ENCODE peak calls at places on chromosomes 6 and 20, in eight cellular contexts. One of them, this sample, is unnamed.

GRCh38 chr6:138517635-138518034 is 18.3 kb upstream of the NHSL1 start:
- DNase-seq in AG04450: no peak
- DNase-seq in CD4-positive, alpha-beta T cell: peak
- DNase-seq in pancreas: no peak
- DNase-seq in WTC11: peak
- DNase-seq in NB4: peak
- DNase-seq in PC-3: peak
- DNase-seq in progenitor cell of endocrine pancreas: no peak
- DNase-seq in this sample: peak

GRCh38 chr6:34658605-34659218 is 37.9 kb downstream of the ILRUN start:
- DNase-seq in WTC11: no peak
- DNase-seq in PC-3: no peak
- DNase-seq in progenitor cell of endocrine pancreas: no peak
- DNase-seq in AG04450: no peak
- DNase-seq in NB4: no peak
- DNase-seq in pancreas: no peak
- DNase-seq in CD4-positive, alpha-beta T cell: no peak
- DNase-seq in this sample: no peak

GRCh38 chr20:63178445-63178818 is 37.5 kb downstream of the YTHDF1 start:
- DNase-seq in PC-3: no peak
- DNase-seq in progenitor cell of endocrine pancreas: no peak
- DNase-seq in pancreas: peak
- DNase-seq in NB4: no peak
- DNase-seq in AG04450: no peak
- DNase-seq in CD4-positive, alpha-beta T cell: no peak
- DNase-seq in WTC11: peak
- DNase-seq in this sample: no peak

GRCh38 chr6:21070620-21071019 is 522.9 kb upstream of the SOX4 start:
- DNase-seq in PC-3: no peak
- DNase-seq in AG04450: no peak
- DNase-seq in CD4-positive, alpha-beta T cell: no peak
- DNase-seq in pancreas: no peak
- DNase-seq in WTC11: no peak
- DNase-seq in progenitor cell of endocrine pancreas: no peak
- DNase-seq in NB4: no peak
- DNase-seq in this sample: no peak

GRCh38 chr6:129446272-129446851 is 263.6 kb downstream of the ARHGAP18 start:
- DNase-seq in WTC11: no peak
- DNase-seq in pancreas: no peak
- DNase-seq in NB4: no peak
- DNase-seq in AG04450: no peak
- DNase-seq in CD4-positive, alpha-beta T cell: no peak
- DNase-seq in PC-3: no peak
- DNase-seq in progenitor cell of endocrine pancreas: no peak
- DNase-seq in this sample: no peak

GRCh38 chr20:10877345-10877744 is 203.5 kb upstream of the JAG1 start:
- DNase-seq in WTC11: no peak
- DNase-seq in NB4: no peak
- DNase-seq in CD4-positive, alpha-beta T cell: no peak
- DNase-seq in progenitor cell of endocrine pancreas: no peak
- DNase-seq in AG04450: no peak
- DNase-seq in PC-3: no peak
- DNase-seq in pancreas: no peak
- DNase-seq in this sample: no peak

GRCh38 chr6:5287205-5287965 is 26.1 kb downstream of the FARS2 start:
- DNase-seq in WTC11: no peak
- DNase-seq in pancreas: no peak
- DNase-seq in progenitor cell of endocrine pancreas: no peak
- DNase-seq in AG04450: peak
- DNase-seq in PC-3: peak
- DNase-seq in NB4: peak
- DNase-seq in CD4-positive, alpha-beta T cell: no peak
- DNase-seq in this sample: no peak

GRCh38 chr6:101110814-101111213 is 229.7 kb upstream of the ASCC3 start:
- DNase-seq in PC-3: no peak
- DNase-seq in progenitor cell of endocrine pancreas: no peak
- DNase-seq in WTC11: no peak
- DNase-seq in CD4-positive, alpha-beta T cell: no peak
- DNase-seq in pancreas: no peak
- DNase-seq in NB4: no peak
- DNase-seq in AG04450: no peak
- DNase-seq in this sample: no peak

GRCh38 chr6:169852504-169853195 is 101.2 kb downstream of the ERMARD start:
- DNase-seq in pancreas: no peak
- DNase-seq in PC-3: no peak
- DNase-seq in NB4: peak
- DNase-seq in AG04450: no peak
- DNase-seq in WTC11: no peak
- DNase-seq in progenitor cell of endocrine pancreas: no peak
- DNase-seq in CD4-positive, alpha-beta T cell: no peak
- DNase-seq in this sample: peak

GRCh38 chr6:88359530-88360202 is 193.5 kb upstream of the CNR1 start:
- DNase-seq in PC-3: no peak
- DNase-seq in WTC11: no peak
- DNase-seq in AG04450: no peak
- DNase-seq in pancreas: no peak
- DNase-seq in CD4-positive, alpha-beta T cell: no peak
- DNase-seq in progenitor cell of endocrine pancreas: no peak
- DNase-seq in NB4: peak
- DNase-seq in this sample: no peak

GRCh38 chr20:35619196-35620095 is 3.8 kb downstream of the SPAG4 start:
- DNase-seq in PC-3: peak
- DNase-seq in progenitor cell of endocrine pancreas: peak
- DNase-seq in pancreas: peak
- DNase-seq in WTC11: peak
- DNase-seq in NB4: peak
- DNase-seq in CD4-positive, alpha-beta T cell: peak
- DNase-seq in AG04450: peak
- DNase-seq in this sample: no peak

GRCh38 chr6:15036690-15037245 is 209.1 kb upstream of the JARID2 start:
- DNase-seq in AG04450: no peak
- DNase-seq in PC-3: no peak
- DNase-seq in WTC11: peak
- DNase-seq in progenitor cell of endocrine pancreas: no peak
- DNase-seq in NB4: no peak
- DNase-seq in pancreas: peak
- DNase-seq in CD4-positive, alpha-beta T cell: no peak
- DNase-seq in this sample: no peak

GRCh38 chr6:108362455-108362854 is 67.6 kb downstream of the AFG1L start:
- DNase-seq in PC-3: no peak
- DNase-seq in progenitor cell of endocrine pancreas: no peak
- DNase-seq in WTC11: no peak
- DNase-seq in CD4-positive, alpha-beta T cell: no peak
- DNase-seq in NB4: peak
- DNase-seq in pancreas: no peak
- DNase-seq in AG04450: no peak
- DNase-seq in this sample: no peak

GRCh38 chr20:15375836-15376235 is 1038.4 kb upstream of the FLRT3 start:
- DNase-seq in PC-3: no peak
- DNase-seq in progenitor cell of endocrine pancreas: no peak
- DNase-seq in pancreas: no peak
- DNase-seq in NB4: no peak
- DNase-seq in CD4-positive, alpha-beta T cell: no peak
- DNase-seq in WTC11: no peak
- DNase-seq in AG04450: no peak
- DNase-seq in this sample: no peak

GRCh38 chr20:62918830-62919229 is 7.5 kb downstream of the DIDO1 start:
- DNase-seq in progenitor cell of endocrine pancreas: no peak
- DNase-seq in AG04450: no peak
- DNase-seq in PC-3: no peak
- DNase-seq in pancreas: no peak
- DNase-seq in NB4: no peak
- DNase-seq in CD4-positive, alpha-beta T cell: no peak
- DNase-seq in WTC11: peak
- DNase-seq in this sample: no peak

GRCh38 chr20:25136643-25137559 is 55.0 kb upstream of the VSX1 start:
- DNase-seq in NB4: no peak
- DNase-seq in AG04450: peak
- DNase-seq in progenitor cell of endocrine pancreas: no peak
- DNase-seq in WTC11: no peak
- DNase-seq in PC-3: peak
- DNase-seq in CD4-positive, alpha-beta T cell: no peak
- DNase-seq in pancreas: no peak
- DNase-seq in this sample: no peak

GRCh38 chr6:150667977-150668716 is 68.5 kb downstream of the PLEKHG1 start:
- DNase-seq in pancreas: peak
- DNase-seq in WTC11: no peak
- DNase-seq in AG04450: peak
- DNase-seq in CD4-positive, alpha-beta T cell: no peak
- DNase-seq in PC-3: peak
- DNase-seq in NB4: no peak
- DNase-seq in progenitor cell of endocrine pancreas: peak
- DNase-seq in this sample: no peak

GRCh38 chr6:11232177-11232967 is at the start of gene NEDD9:
- DNase-seq in pancreas: peak
- DNase-seq in NB4: peak
- DNase-seq in CD4-positive, alpha-beta T cell: peak
- DNase-seq in PC-3: peak
- DNase-seq in progenitor cell of endocrine pancreas: peak
- DNase-seq in WTC11: peak
- DNase-seq in AG04450: peak
- DNase-seq in this sample: peak
- TF ChIP-seq CTCF in pancreas: no peak
- TF ChIP-seq CTCF in NB4: no peak
- TF ChIP-seq CTCF in CD4-positive, alpha-beta T cell: no peak
- TF ChIP-seq CTCF in PC-3: no peak
- TF ChIP-seq CTCF in progenitor cell of endocrine pancreas: no peak
- TF ChIP-seq CTCF in WTC11: no peak
- TF ChIP-seq CTCF in AG04450: no peak
- TF ChIP-seq CTCF in this sample: no peak

GRCh38 chr6:3162565-3163247 is 5.4 kb upstream of the TUBB2A start:
- DNase-seq in pancreas: peak
- DNase-seq in AG04450: no peak
- DNase-seq in PC-3: peak
- DNase-seq in progenitor cell of endocrine pancreas: peak
- DNase-seq in WTC11: peak
- DNase-seq in CD4-positive, alpha-beta T cell: peak
- DNase-seq in NB4: peak
- DNase-seq in this sample: peak
- TF ChIP-seq CTCF in pancreas: no peak
- TF ChIP-seq CTCF in AG04450: peak
- TF ChIP-seq CTCF in PC-3: no peak
- TF ChIP-seq CTCF in progenitor cell of endocrine pancreas: peak
- TF ChIP-seq CTCF in WTC11: no peak
- TF ChIP-seq CTCF in CD4-positive, alpha-beta T cell: no peak
- TF ChIP-seq CTCF in NB4: no peak
- TF ChIP-seq CTCF in this sample: no peak

GRCh38 chr20:21113697-21114096 is 7.5 kb upstream of the LINC00237 start:
- DNase-seq in progenitor cell of endocrine pancreas: no peak
- DNase-seq in NB4: no peak
- DNase-seq in AG04450: no peak
- DNase-seq in WTC11: no peak
- DNase-seq in CD4-positive, alpha-beta T cell: no peak
- DNase-seq in PC-3: no peak
- DNase-seq in pancreas: no peak
- DNase-seq in this sample: no peak
- TF ChIP-seq CTCF in progenitor cell of endocrine pancreas: no peak
- TF ChIP-seq CTCF in NB4: no peak
- TF ChIP-seq CTCF in AG04450: no peak
- TF ChIP-seq CTCF in WTC11: no peak
- TF ChIP-seq CTCF in CD4-positive, alpha-beta T cell: no peak
- TF ChIP-seq CTCF in PC-3: no peak
- TF ChIP-seq CTCF in pancreas: no peak
- TF ChIP-seq CTCF in this sample: no peak

DNA sequence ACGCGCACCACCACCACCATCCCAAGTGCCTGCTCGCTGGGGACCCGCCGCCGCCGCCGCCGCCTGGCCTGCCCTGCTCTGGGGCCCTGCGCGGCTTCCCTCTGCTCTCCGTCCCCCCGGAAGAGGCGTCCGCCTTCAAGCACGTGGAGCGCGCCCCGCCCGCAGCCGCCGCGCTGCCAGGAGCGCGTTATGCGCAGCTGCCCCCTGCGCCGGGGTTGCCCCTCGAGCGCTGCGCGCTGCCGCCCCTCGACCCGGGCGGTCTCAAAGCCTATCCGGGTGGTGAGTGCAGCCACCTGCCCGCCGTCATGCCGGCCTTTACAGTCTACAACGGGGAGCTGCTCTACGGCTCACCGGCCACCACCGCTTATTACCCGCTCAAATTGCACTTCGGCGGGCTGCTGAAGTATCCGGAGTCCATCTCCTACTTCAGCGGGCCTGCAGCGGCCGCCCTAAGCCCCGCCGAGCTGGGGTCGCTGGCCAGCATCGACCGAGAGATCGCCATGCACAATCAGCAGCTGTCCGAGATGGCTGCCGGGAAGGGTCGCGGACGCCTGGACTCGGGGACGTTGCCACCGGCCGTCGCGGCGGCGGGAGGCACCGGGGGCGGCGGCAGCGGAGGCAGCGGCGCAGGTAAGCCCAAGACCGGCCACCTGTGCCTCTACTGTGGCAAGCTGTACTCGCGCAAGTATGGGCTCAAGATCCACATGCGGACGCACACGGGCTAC is 7.2 kb downstream of the PRDM13 start:
- DNase-seq in WTC11: peak
- DNase-seq in AG04450: no peak
- DNase-seq in PC-3: no peak
- DNase-seq in pancreas: peak
- DNase-seq in NB4: peak
- DNase-seq in CD4-positive, alpha-beta T cell: no peak
- DNase-seq in progenitor cell of endocrine pancreas: no peak
- DNase-seq in this sample: no peak
- TF ChIP-seq CTCF in WTC11: no peak
- TF ChIP-seq CTCF in AG04450: no peak
- TF ChIP-seq CTCF in PC-3: no peak
- TF ChIP-seq CTCF in pancreas: no peak
- TF ChIP-seq CTCF in NB4: no peak
- TF ChIP-seq CTCF in CD4-positive, alpha-beta T cell: no peak
- TF ChIP-seq CTCF in progenitor cell of endocrine pancreas: no peak
- TF ChIP-seq CTCF in this sample: peak

GRCh38 chr6:124795879-124796838 is 166.1 kb upstream of the RNF217 start:
- DNase-seq in pancreas: no peak
- DNase-seq in WTC11: peak
- DNase-seq in CD4-positive, alpha-beta T cell: no peak
- DNase-seq in progenitor cell of endocrine pancreas: peak
- DNase-seq in NB4: peak
- DNase-seq in AG04450: no peak
- DNase-seq in PC-3: peak
- DNase-seq in this sample: no peak
- TF ChIP-seq CTCF in pancreas: no peak
- TF ChIP-seq CTCF in WTC11: peak
- TF ChIP-seq CTCF in CD4-positive, alpha-beta T cell: no peak
- TF ChIP-seq CTCF in progenitor cell of endocrine pancreas: peak
- TF ChIP-seq CTCF in NB4: peak
- TF ChIP-seq CTCF in AG04450: no peak
- TF ChIP-seq CTCF in PC-3: peak
- TF ChIP-seq CTCF in this sample: peak

DNA sequence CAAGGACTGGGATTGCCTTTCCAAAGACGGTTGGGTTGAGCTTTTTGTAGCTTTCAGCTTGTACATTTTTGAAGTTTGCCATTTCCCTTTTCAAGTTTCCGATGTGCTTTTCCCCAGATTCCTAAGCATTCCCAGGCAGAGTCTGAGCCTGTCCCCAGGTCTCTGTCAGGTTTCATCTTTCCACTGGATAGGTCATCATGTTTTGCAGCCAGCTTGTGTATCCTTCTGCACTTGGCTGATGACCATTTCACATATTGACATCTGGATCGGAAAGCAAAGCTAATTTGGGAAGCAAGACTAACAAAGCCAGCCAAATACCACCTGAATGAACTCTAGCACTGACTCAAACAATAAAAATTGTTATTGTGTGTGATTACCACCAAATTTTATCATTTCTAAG is 97.9 kb downstream of the RFX6 start:
- DNase-seq in AG04450: no peak
- DNase-seq in PC-3: no peak
- DNase-seq in pancreas: no peak
- DNase-seq in NB4: no peak
- DNase-seq in CD4-positive, alpha-beta T cell: no peak
- DNase-seq in progenitor cell of endocrine pancreas: no peak
- DNase-seq in WTC11: no peak
- DNase-seq in this sample: no peak
- TF ChIP-seq CTCF in AG04450: no peak
- TF ChIP-seq CTCF in PC-3: no peak
- TF ChIP-seq CTCF in pancreas: no peak
- TF ChIP-seq CTCF in NB4: no peak
- TF ChIP-seq CTCF in CD4-positive, alpha-beta T cell: no peak
- TF ChIP-seq CTCF in progenitor cell of endocrine pancreas: no peak
- TF ChIP-seq CTCF in WTC11: no peak
- TF ChIP-seq CTCF in this sample: no peak